ENCODE peak calls at places on chromosomes 5 and 9, in five cellular contexts. E is cardiac fibroblast; C is CD8-positive, alpha-beta T cell; Z is NB4; D is body of pancreas. U is an unnamed sample.

GRCh38 chr5:57592236-57592635 is 109.6 kb upstream of the ACTBL2 start:
- DNase-seq in C (no peak), Z (no peak), D (no peak), E (peak), U (no peak)

GRCh38 chr5:73661753-73662152 is 35.8 kb downstream of the ARHGEF28 start:
- DNase-seq in E (no peak), C (no peak), Z (no peak), D (no peak), U (no peak)

GRCh38 chr5:25094219-25094618 is 449.4 kb upstream of the CDH10 start:
- DNase-seq in C (no peak), D (no peak), E (no peak), Z (no peak), U (no peak)

GRCh38 chr9:31030741-31031202 is 1353.7 kb upstream of the ACO1 start:
- DNase-seq in E (peak), C (no peak), D (no peak), Z (no peak), U (no peak)

GRCh38 chr5:35369965-35370790 is 139.9 kb upstream of the PRLR start:
- DNase-seq in D (no peak), C (no peak), Z (no peak), E (no peak), U (no peak)

GRCh38 chr9:21801683-21802417 is 586 bp upstream of the MTAP start:
- DNase-seq in C (peak), D (peak), E (peak), Z (no peak), U (no peak)

GRCh38 chr9:112535364-112535763 is 48.7 kb downstream of the KIAA1958 start:
- DNase-seq in E (peak), D (no peak), Z (no peak), C (no peak), U (no peak)

GRCh38 chr5:1437876-1438559 is 7.2 kb downstream of the SLC6A3 start:
- DNase-seq in C (peak), E (no peak), Z (no peak), D (no peak), U (no peak)

GRCh38 chr5:145484195-145484594 is 350.9 kb downstream of the PRELID2 start:
- DNase-seq in D (no peak), E (peak), Z (no peak), C (no peak), U (peak)

GRCh38 chr5:151520294-151520693 is 70.8 kb downstream of the FAT2 start:
- DNase-seq in D (no peak), C (peak), E (no peak), Z (peak), U (no peak)
- TF ChIP-seq CTCF in D (no peak), C (no peak), E (no peak), Z (no peak), U (no peak)

DNA sequence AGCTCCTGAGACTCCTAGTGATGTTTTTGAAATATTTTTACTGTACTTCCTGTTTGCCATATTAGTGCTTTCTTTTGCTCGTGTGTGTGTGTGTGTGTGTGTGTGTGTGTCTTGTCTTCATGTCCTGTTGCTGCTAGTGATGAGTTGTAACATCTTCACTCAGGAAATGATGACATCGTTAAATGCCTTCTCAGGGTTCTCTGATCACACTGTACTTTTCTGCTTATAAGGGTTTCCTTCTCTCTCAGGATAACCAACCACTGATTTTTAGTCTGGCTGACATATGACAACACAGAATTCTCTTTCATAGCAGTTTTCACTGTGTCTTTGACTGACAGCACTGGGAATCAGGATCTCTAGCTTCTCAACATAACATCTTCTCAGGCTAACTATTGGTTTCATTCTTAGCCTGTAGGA is 16.1 kb downstream of the SV2C start:
- DNase-seq in Z (peak), D (no peak), C (no peak), E (no peak), U (no peak)
- H3K4me3 ChIP-seq in Z (no peak), D (no peak), C (no peak), E (no peak), U (no peak)

DNA sequence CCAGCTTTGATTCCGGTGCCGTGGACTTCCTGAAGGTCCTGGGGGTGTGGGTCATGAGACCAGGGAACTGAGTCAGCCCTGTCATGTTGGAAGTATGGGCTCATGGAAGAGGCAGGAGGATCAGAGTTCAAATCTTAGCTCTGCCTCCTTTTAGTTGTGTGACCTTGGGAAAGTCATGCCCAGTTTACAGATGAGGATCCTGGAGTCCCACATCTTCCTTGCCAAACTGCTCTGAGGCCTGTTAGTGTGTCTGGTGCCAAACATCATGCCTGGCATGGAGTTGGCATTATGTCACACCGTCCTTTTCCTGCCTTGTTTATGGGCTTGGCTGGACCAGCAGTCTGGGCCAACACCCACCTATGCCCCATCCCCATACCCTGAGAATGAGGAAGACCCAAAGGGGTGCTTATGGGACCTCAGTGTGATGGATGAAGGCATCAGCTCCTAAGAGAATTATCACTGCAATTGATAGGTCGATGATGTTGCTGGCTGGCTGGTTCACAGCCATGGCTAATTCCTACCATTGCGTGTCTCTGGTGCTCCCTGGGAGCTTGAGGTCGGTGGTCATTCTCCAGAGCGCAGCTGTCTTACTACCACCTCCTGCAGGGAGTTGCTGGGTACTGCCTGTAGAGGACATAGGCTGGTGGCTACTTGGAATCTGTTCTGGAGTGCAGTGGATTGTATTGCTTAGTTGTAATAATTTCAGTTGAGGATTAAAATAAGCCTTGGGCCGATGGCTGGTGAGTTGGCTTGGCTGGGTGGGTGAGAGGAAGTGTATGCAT is 140.5 kb upstream of the PITX1 start:
- DNase-seq in E (peak), C (no peak), Z (peak), D (no peak), U (no peak)
- TF ChIP-seq CTCF in E (peak), C (no peak), Z (peak), D (no peak), U (no peak)

DNA sequence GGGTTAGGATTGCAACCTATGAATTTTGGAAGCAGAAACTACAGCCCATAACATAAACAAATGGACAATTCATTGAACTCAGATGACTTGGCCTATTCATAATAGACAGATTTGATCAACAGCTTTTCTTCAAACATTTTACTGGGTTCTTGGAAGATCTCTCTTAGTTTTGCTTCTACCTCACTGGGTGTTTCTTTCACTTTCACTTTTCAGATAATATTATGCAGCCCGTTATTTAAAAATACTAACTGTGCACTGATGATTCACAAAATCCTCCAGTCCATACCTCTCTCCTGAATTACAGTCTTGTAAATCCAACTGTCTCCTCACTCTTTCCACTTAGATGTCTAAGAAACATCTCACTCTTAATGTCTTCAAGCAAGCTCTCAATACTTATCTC is 183.5 kb upstream of the IRX1 start:
- DNase-seq in D (no peak), C (no peak), E (no peak), Z (no peak), U (no peak)
- H3K4me3 ChIP-seq in D (no peak), C (no peak), E (no peak), Z (no peak), U (no peak)

DNA sequence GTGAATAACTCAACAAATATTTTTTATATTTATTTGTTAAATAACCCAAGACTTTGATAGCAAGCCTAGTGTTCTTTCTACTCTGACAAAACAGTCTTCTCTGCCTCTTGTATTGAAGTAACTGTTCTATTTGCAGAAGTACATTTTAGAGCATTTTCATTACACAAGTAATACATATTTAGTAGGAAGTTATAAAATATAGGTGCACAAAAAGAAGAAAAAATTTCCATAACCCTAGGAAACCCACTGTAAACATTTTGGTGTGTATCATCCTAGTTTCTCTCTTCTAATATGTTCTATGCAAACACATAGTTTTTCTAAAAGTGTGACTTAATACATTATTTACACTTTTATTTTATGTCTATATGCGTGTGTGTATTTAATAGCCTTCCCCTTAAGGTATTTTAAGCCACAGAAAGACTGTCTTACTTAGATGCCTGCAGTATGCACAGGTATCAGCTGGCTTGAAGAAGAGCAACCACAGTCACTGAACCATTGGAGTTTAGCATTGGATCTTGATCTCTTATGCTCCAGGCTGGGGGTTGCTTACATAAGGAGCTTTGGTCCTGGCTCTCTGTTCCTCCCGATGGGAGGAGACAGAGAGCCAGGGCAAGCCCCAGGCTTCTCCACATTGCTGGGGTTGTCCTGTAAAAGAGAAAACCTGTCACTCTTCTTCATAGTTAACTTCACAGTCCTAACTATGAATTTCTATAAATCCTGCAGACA is 3.8 kb downstream of the SELENOP start:
- DNase-seq in D (peak), C (no peak), E (no peak), Z (no peak), U (no peak)
- TF ChIP-seq CTCF in D (no peak), C (no peak), E (no peak), Z (no peak), U (no peak)

U was measured in AG09309.